ENCODE peak calls at places on chromosome 13, in nine cellular contexts. X is endodermal cell, B is right atrium auricular region, G is tibial nerve, L is neural progenitor cell, S is heart right ventricle, F is kidney epithelial cell, V is astrocyte, T is BE2C. Q is an unnamed sample.

GRCh38 chr13:33541962-33542308 is 256.4 kb upstream of the STARD13 start:
- DNase-seq in X (no peak), T (no peak), L (no peak), G (no peak), F (no peak), V (no peak), B (no peak), S (no peak), Q (no peak)

GRCh38 chr13:67130444-67130843 is 99.7 kb downstream of the PCDH9 start:
- DNase-seq in V (no peak), X (no peak), S (no peak), F (no peak), G (no peak), B (no peak), T (no peak), L (no peak), Q (no peak)

GRCh38 chr13:106484755-106485193 is 50.7 kb downstream of the EFNB2 start:
- DNase-seq in S (peak; percentile 48), G (no peak), T (no peak), B (no peak), X (no peak), F (no peak), V (no peak), L (no peak), Q (no peak)

GRCh38 chr13:79404985-79405384 is 1.1 kb downstream of the RBM26 start:
- DNase-seq in S (no peak), F (no peak), B (no peak), L (no peak), T (no peak), G (no peak), V (no peak), X (no peak), Q (no peak)

GRCh38 chr13:51643114-51643881 is 59.0 kb downstream of the WDFY2 start:
- DNase-seq in S (no peak), G (no peak), V (peak; percentile 93), T (no peak), X (peak; percentile 11), L (no peak), B (no peak), F (peak; percentile 83), Q (no peak)

GRCh38 chr13:35978607-35979316 is 152.4 kb downstream of the DCLK1 start:
- DNase-seq in T (no peak), V (peak; percentile 47), F (no peak), X (peak; percentile 74), G (no peak), B (no peak), S (peak; percentile 57), L (peak; percentile 46), Q (peak; percentile 66)

GRCh38 chr13:46297338-46297737 is 85.6 kb downstream of the LRRC63 start:
- DNase-seq in T (no peak), V (peak; percentile 29), S (no peak), X (no peak), L (no peak), B (no peak), G (no peak), F (no peak), Q (no peak)

GRCh38 chr13:101785858-101786257 is 333.4 kb downstream of the ITGBL1 start:
- DNase-seq in V (peak; percentile 4), G (no peak), B (no peak), T (peak; percentile 63), L (peak; percentile 64), F (peak; percentile 19), X (peak; percentile 85), S (peak; percentile 21), Q (peak; percentile 13)

DNA sequence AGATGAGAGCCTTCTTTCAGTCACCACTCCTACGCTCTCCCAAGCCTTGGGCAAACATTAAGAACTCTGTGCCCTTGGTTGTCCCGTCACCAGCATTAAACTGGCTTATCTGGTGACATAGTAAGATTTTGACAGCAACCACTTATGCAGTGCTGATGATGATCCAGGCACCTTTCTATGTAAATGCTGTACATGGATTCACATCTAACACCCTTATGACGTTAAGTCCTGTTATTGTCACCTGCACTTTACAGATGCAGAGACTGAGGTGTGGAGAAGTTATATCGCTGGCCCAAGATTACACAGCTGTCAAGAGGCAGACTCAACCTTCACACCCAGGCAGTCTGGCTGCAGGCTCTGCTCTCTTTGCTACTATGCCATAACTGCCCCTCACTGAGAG is 25.0 kb downstream of the RASL11A start:
- DNase-seq in V (no peak), F (no peak), G (no peak), L (no peak), S (no peak), X (no peak), B (peak; percentile 13), T (no peak), Q (no peak)
- H3K27me3 ChIP-seq in V (peaks cover 20% of the 10 kb centered on the region), F (peaks cover 5% of the 10 kb centered on the region), G (no peaks in the 10 kb centered on the region), L (no peaks in the 10 kb centered on the region), S (no peaks in the 10 kb centered on the region), X (no peaks in the 10 kb centered on the region), B (no peaks in the 10 kb centered on the region), T (peaks cover 59% of the 10 kb centered on the region), Q (no peaks in the 10 kb centered on the region)

GRCh38 chr13:20191902-20192469 is 752 bp downstream of the GJB2 start:
- DNase-seq in F (no peak), B (no peak), S (no peak), T (no peak), V (no peak), G (no peak), L (peak; percentile 76), X (peak; percentile 81), Q (peak; percentile 71)

GRCh38 chr13:20193924-20194631 is 1.3 kb upstream of the GJB2 start:
- DNase-seq in S (no peak), X (peak; percentile 62), G (no peak), B (no peak), T (no peak), V (no peak), F (no peak), L (peak; percentile 40), Q (no peak)

GRCh38 chr13:20191311-20191901 is 1.3 kb downstream of the GJB2 start:
- DNase-seq in X (peak; percentile 65), T (no peak), L (no peak), S (no peak), F (no peak), G (no peak), V (no peak), B (no peak), Q (peak; percentile 52)

GRCh38 chr13:20193142-20193923 is 595 bp upstream of the GJB2 start:
- DNase-seq in T (no peak), V (no peak), L (peak; percentile 35), B (no peak), S (no peak), F (no peak), X (peak; percentile 56), G (no peak), Q (peak; percentile 66)

DNA sequence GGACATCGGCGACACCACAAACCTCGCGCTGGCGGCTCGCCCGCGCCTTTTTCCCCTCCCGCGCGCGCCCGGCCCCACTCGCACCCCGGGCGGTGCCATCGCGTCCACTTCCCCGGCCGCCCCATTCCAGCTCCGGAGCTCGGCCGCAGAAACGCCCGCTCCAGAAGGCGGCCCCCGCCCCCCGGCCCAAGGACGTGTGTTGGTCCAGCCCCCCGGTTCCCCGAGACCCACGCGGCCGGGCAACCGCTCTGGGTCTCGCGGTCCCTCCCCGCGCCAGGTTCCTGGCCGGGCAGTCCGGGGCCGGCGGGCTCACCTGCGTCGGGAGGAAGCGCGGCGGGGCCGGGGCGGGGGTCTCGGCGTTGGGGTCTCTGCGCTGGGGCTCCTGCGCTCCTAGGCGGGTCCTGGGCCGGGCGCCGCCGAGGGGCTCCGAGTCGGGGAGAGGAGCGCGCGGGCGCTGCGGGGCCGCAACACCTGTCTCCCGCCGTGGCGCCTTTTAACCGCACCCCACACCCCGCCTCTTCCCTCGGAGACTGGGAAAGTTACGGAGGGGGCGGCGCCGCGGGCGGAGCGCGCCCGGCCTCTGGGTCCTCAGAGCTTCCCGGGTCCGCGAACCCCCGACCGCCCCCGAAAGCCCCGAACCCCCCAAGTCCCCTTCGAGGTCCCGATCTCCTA is at the start of gene GJB2:
- DNase-seq in L (peak; percentile 49), T (no peak), V (no peak), S (no peak), B (no peak), F (no peak), X (peak; percentile 69), G (no peak), Q (peak; percentile 78)
- H3K4me3 ChIP-seq in L (peak within 1 kb of the TSS; percentile 74), T (no peak within 1 kb of the TSS), V (peak within 1 kb of the TSS; percentile 50), S (peak within 1 kb of the TSS; percentile 63), B (peak within 1 kb of the TSS; percentile 44), F (peak within 1 kb of the TSS; percentile 37), X (peak within 1 kb of the TSS; percentile 78), G (peak within 1 kb of the TSS; percentile 52), Q (peak within 1 kb of the TSS; percentile 39)

GRCh38 chr13:24741791-24742190 is 22.2 kb upstream of the RNF17 start:
- DNase-seq in F (no peak), S (no peak), V (no peak), L (no peak), T (no peak), G (no peak), B (no peak), X (no peak), Q (no peak)

GRCh38 chr13:24744247-24744646 is 19.7 kb upstream of the RNF17 start:
- DNase-seq in B (no peak), F (no peak), L (no peak), T (no peak), V (no peak), S (no peak), X (no peak), G (no peak), Q (no peak)

GRCh38 chr13:24742294-24742693 is 21.7 kb upstream of the RNF17 start:
- DNase-seq in B (no peak), X (peak; percentile 76), G (no peak), L (peak; percentile 62), F (no peak), T (no peak), S (no peak), V (no peak), Q (peak; percentile 58)

GRCh38 chr13:24741016-24741662 is 22.8 kb upstream of the RNF17 start:
- DNase-seq in B (no peak), T (no peak), S (no peak), F (no peak), L (no peak), X (peak; percentile 68), V (no peak), G (no peak), Q (peak; percentile 57)

DNA sequence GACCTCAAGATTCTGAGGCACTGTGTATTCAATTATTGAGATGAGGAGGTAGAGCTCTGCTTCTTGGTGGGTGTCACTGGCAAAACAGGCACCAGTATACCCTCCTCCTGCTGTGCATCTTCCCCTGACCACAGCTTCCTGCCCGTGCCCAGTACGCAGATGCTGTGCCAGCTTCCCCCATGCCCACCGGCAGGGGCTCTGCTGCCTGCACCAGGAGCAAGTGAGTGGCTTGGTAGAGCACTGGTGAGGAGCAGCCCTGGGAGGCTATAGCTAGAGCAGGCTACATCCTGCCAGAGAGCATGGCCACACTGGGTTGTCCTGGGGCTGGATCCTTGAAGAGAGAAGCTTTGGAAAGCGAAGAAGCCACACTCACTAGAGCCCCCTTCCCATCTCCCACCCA is 21.0 kb upstream of the RNF17 start:
- DNase-seq in V (no peak), S (no peak), X (no peak), G (no peak), F (no peak), B (no peak), T (no peak), L (no peak), Q (no peak)
- H3K27me3 ChIP-seq in V (peaks cover 25% of the 10 kb centered on the region), S (peaks cover 40% of the 10 kb centered on the region), X (peaks cover 53% of the 10 kb centered on the region), G (peaks cover 35% of the 10 kb centered on the region), F (peaks cover 48% of the 10 kb centered on the region), B (peaks cover 16% of the 10 kb centered on the region), T (peaks cover 15% of the 10 kb centered on the region), L (peaks cover 55% of the 10 kb centered on the region), Q (peaks cover 43% of the 10 kb centered on the region)

GRCh38 chr13:113862766-113863510 is 938 bp downstream of the GAS6 start:
- DNase-seq in T (no peak), V (peak; percentile 36), B (no peak), L (peak; percentile 72), S (peak; percentile 80), X (peak; percentile 82), F (no peak), G (no peak), Q (peak; percentile 89)

GRCh38 chr13:113861433-113862030 is 2.3 kb downstream of the GAS6 start:
- DNase-seq in F (no peak), V (no peak), G (no peak), B (peak; percentile 49), T (peak; percentile 72), X (peak; percentile 61), S (no peak), L (no peak), Q (peak; percentile 62)

GRCh38 chr13:113864303-113864890 is 521 bp upstream of the GAS6 start:
- DNase-seq in G (no peak), T (no peak), V (no peak), B (no peak), X (peak; percentile 40), F (no peak), S (no peak), L (no peak), Q (peak; percentile 73)

GRCh38 chr13:113862191-113862765 is 1.6 kb downstream of the GAS6 start:
- DNase-seq in B (no peak), V (no peak), L (no peak), G (no peak), F (no peak), X (peak; percentile 59), S (peak; percentile 11), T (no peak), Q (peak; percentile 63)

GRCh38 chr13:113863511-113864302 is at the start of gene GAS6:
- DNase-seq in T (peak; percentile 49), F (no peak), X (peak; percentile 78), B (no peak), L (peak; percentile 79), S (peak; percentile 69), V (no peak), G (no peak), Q (peak; percentile 91)
- H3K4me3 ChIP-seq in T (peak within 1 kb of the TSS; percentile 75), F (peak within 1 kb of the TSS; percentile 62), X (peak within 1 kb of the TSS; percentile 82), B (peak within 1 kb of the TSS; percentile 81), L (peak within 1 kb of the TSS; percentile 54), S (peak within 1 kb of the TSS; percentile 85), V (peak within 1 kb of the TSS; percentile 85), G (peak within 1 kb of the TSS; percentile 67), Q (peak within 1 kb of the TSS; percentile 60)

Q was measured in H7.